ENCODE peak calls at places on chromosomes 6 and 20, in six cellular contexts. One of them, this sample, is unnamed. For H3K4me1, the result is how much of the 10 kb centered on the place peaks cover.

GRCh38 chr6:22071655-22072054 is 225.2 kb downstream of the PRL start:
- DNase-seq in IMR-90: peak
- DNase-seq in psoas muscle: no peak
- DNase-seq in cardiac muscle cell: peak
- DNase-seq in MM.1S: no peak
- DNase-seq in mesenchymal stem cell: peak
- DNase-seq in this sample: peak

GRCh38 chr6:80658926-80659325 is 552.5 kb downstream of the BCKDHB start:
- DNase-seq in IMR-90: no peak
- DNase-seq in psoas muscle: no peak
- DNase-seq in cardiac muscle cell: no peak
- DNase-seq in MM.1S: no peak
- DNase-seq in mesenchymal stem cell: no peak
- DNase-seq in this sample: no peak

GRCh38 chr20:23125625-23126191 is 39.6 kb upstream of the CD93 start:
- DNase-seq in IMR-90: peak
- DNase-seq in psoas muscle: peak
- DNase-seq in cardiac muscle cell: no peak
- DNase-seq in MM.1S: no peak
- DNase-seq in mesenchymal stem cell: peak
- DNase-seq in this sample: no peak

GRCh38 chr6:11232968-11233626 is 629 bp upstream of the NEDD9 start:
- DNase-seq in IMR-90: peak
- DNase-seq in psoas muscle: no peak
- DNase-seq in cardiac muscle cell: peak
- DNase-seq in MM.1S: peak
- DNase-seq in mesenchymal stem cell: no peak
- DNase-seq in this sample: no peak

GRCh38 chr6:35312763-35313125 is 15.1 kb downstream of the DEF6 start:
- DNase-seq in IMR-90: no peak
- DNase-seq in psoas muscle: no peak
- DNase-seq in cardiac muscle cell: no peak
- DNase-seq in MM.1S: no peak
- DNase-seq in mesenchymal stem cell: no peak
- DNase-seq in this sample: no peak

GRCh38 chr6:103750603-103751002 is 1109.1 kb downstream of the HACE1 start:
- DNase-seq in IMR-90: no peak
- DNase-seq in psoas muscle: no peak
- DNase-seq in cardiac muscle cell: no peak
- DNase-seq in MM.1S: no peak
- DNase-seq in mesenchymal stem cell: no peak
- DNase-seq in this sample: no peak

GRCh38 chr20:14860410-14860814 is 523.0 kb upstream of the FLRT3 start:
- DNase-seq in IMR-90: no peak
- DNase-seq in psoas muscle: no peak
- DNase-seq in cardiac muscle cell: peak
- DNase-seq in MM.1S: no peak
- DNase-seq in mesenchymal stem cell: no peak
- DNase-seq in this sample: no peak

GRCh38 chr6:84777888-84778287 is 13.5 kb upstream of the TBX18 start:
- DNase-seq in IMR-90: no peak
- DNase-seq in psoas muscle: no peak
- DNase-seq in cardiac muscle cell: no peak
- DNase-seq in MM.1S: no peak
- DNase-seq in mesenchymal stem cell: no peak
- DNase-seq in this sample: peak

GRCh38 chr6:1222426-1223311 is 89.2 kb upstream of the FOXQ1 start:
- DNase-seq in IMR-90: no peak
- DNase-seq in psoas muscle: no peak
- DNase-seq in cardiac muscle cell: no peak
- DNase-seq in MM.1S: no peak
- DNase-seq in mesenchymal stem cell: no peak
- DNase-seq in this sample: no peak

GRCh38 chr6:120899932-120900331 is 434.3 kb downstream of the TBC1D32 start:
- DNase-seq in IMR-90: no peak
- DNase-seq in psoas muscle: no peak
- DNase-seq in cardiac muscle cell: no peak
- DNase-seq in MM.1S: no peak
- DNase-seq in mesenchymal stem cell: no peak
- DNase-seq in this sample: no peak

GRCh38 chr6:32169211-32169610 is 4.8 kb downstream of the EGFL8 start:
- DNase-seq in IMR-90: no peak
- DNase-seq in psoas muscle: no peak
- DNase-seq in cardiac muscle cell: no peak
- DNase-seq in MM.1S: no peak
- DNase-seq in mesenchymal stem cell: no peak
- DNase-seq in this sample: no peak

GRCh38 chr6:12576389-12576788 is 140.2 kb upstream of the PHACTR1 start:
- DNase-seq in IMR-90: peak
- DNase-seq in psoas muscle: no peak
- DNase-seq in cardiac muscle cell: no peak
- DNase-seq in MM.1S: no peak
- DNase-seq in mesenchymal stem cell: no peak
- DNase-seq in this sample: peak

GRCh38 chr20:10855031-10855430 is 181.2 kb upstream of the JAG1 start:
- DNase-seq in IMR-90: no peak
- DNase-seq in psoas muscle: no peak
- DNase-seq in cardiac muscle cell: no peak
- DNase-seq in MM.1S: no peak
- DNase-seq in mesenchymal stem cell: no peak
- DNase-seq in this sample: no peak

GRCh38 chr6:56913276-56914138 is 41.4 kb upstream of the BEND6 start:
- DNase-seq in IMR-90: peak
- DNase-seq in psoas muscle: no peak
- DNase-seq in cardiac muscle cell: no peak
- DNase-seq in MM.1S: no peak
- DNase-seq in mesenchymal stem cell: no peak
- DNase-seq in this sample: no peak

GRCh38 chr6:108592371-108593337 is 31.9 kb downstream of the FOXO3 start:
- DNase-seq in IMR-90: peak
- DNase-seq in psoas muscle: peak
- DNase-seq in cardiac muscle cell: no peak
- DNase-seq in MM.1S: peak
- DNase-seq in mesenchymal stem cell: peak
- DNase-seq in this sample: no peak

GRCh38 chr6:168690271-168690670 is 249.3 kb downstream of the SMOC2 start:
- DNase-seq in IMR-90: no peak
- DNase-seq in psoas muscle: no peak
- DNase-seq in cardiac muscle cell: no peak
- DNase-seq in MM.1S: no peak
- DNase-seq in mesenchymal stem cell: no peak
- DNase-seq in this sample: no peak

GRCh38 chr6:123168892-123169851 is 173.1 kb downstream of the CLVS2 start:
- DNase-seq in IMR-90: no peak
- DNase-seq in psoas muscle: peak
- DNase-seq in cardiac muscle cell: no peak
- DNase-seq in MM.1S: no peak
- DNase-seq in mesenchymal stem cell: no peak
- DNase-seq in this sample: no peak

GRCh38 chr20:51560550-51561307 is 18.2 kb upstream of the NFATC2 start:
- DNase-seq in IMR-90: peak
- DNase-seq in psoas muscle: no peak
- DNase-seq in cardiac muscle cell: no peak
- DNase-seq in MM.1S: no peak
- DNase-seq in mesenchymal stem cell: peak
- DNase-seq in this sample: no peak

GRCh38 chr20:51562027-51562333 is 19.5 kb upstream of the NFATC2 start:
- DNase-seq in IMR-90: peak
- DNase-seq in psoas muscle: no peak
- DNase-seq in cardiac muscle cell: no peak
- DNase-seq in MM.1S: no peak
- DNase-seq in mesenchymal stem cell: no peak
- DNase-seq in this sample: peak

GRCh38 chr20:51563141-51563596 is 20.6 kb upstream of the NFATC2 start:
- DNase-seq in IMR-90: no peak
- DNase-seq in psoas muscle: no peak
- DNase-seq in cardiac muscle cell: no peak
- DNase-seq in MM.1S: no peak
- DNase-seq in mesenchymal stem cell: no peak
- DNase-seq in this sample: no peak

GRCh38 chr20:51563597-51564332 is 21.2 kb upstream of the NFATC2 start:
- DNase-seq in IMR-90: peak
- DNase-seq in psoas muscle: peak
- DNase-seq in cardiac muscle cell: peak
- DNase-seq in MM.1S: no peak
- DNase-seq in mesenchymal stem cell: peak
- DNase-seq in this sample: peak

DNA sequence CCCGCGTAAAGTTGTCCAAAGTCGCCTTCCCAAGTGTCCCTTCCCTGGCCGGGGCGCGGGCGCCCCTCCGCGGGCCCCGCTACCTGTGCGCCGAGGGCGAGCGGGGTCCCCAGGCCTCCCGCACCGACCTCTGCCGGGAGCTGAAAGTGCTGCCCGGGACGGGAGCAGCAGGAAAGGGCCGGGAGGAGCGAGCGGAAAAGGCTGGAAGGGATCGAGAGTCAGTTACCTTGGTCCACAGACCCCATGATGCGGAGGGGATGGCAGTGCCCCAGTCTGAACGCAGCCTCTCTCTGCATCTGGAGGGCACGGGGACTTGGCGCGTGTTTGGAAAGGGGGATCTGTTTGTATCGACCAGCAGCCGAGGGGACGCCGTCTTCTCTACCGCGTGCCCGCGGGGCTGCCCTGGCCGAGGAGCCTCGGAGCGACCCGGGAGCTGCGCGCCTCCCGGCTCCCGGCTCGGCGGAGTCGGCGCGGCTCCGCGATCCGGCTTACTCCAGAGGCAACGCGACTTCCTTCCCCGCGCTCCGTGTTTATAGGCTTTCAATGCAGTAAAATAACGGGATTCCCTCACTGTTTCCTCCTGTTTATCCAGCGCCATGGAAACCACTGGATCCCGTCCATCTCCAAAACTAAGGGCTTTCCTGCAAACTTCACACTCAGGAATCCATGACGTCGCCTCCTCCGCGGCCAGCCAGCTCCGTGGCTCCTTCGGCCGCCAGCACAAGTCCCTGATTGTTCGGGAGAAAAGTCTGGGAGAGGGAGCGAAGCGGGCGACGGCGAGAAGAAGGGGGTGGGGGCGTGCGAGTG is 20.0 kb upstream of the NFATC2 start:
- DNase-seq in IMR-90: peak
- DNase-seq in psoas muscle: peak
- DNase-seq in cardiac muscle cell: peak
- DNase-seq in MM.1S: no peak
- DNase-seq in mesenchymal stem cell: peak
- DNase-seq in this sample: peak
- H3K4me1 ChIP-seq in IMR-90: under half
- H3K4me1 ChIP-seq in psoas muscle: under half
- H3K4me1 ChIP-seq in cardiac muscle cell: under half
- H3K4me1 ChIP-seq in MM.1S: under half
- H3K4me1 ChIP-seq in mesenchymal stem cell: under half
- H3K4me1 ChIP-seq in this sample: under half

DNA sequence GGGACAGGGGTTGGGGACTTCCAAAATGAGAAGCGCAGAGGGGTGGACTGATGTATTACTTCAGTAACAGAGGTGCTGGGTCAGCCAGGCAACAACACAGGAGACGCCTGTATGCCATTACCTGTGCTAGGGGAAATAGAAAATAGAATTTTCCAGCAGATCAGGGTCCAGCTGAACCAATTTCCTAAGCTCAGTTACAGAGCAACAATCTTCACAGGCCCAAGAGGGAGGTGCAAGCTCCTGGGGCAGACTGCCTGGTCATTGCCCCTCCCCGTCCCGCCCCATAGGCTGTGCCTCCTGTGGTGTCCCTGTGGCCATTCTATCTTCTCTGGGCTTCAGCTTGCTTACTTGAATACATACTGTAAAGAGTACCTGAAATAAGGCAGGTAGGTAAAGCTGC is 3.7 kb downstream of the KCNK5 start:
- DNase-seq in IMR-90: no peak
- DNase-seq in psoas muscle: no peak
- DNase-seq in cardiac muscle cell: no peak
- DNase-seq in MM.1S: no peak
- DNase-seq in mesenchymal stem cell: no peak
- DNase-seq in this sample: no peak
- H3K27ac ChIP-seq in IMR-90: no peak
- H3K27ac ChIP-seq in psoas muscle: no peak
- H3K27ac ChIP-seq in cardiac muscle cell: no peak
- H3K27ac ChIP-seq in MM.1S: no peak
- H3K27ac ChIP-seq in mesenchymal stem cell: no peak
- H3K27ac ChIP-seq in this sample: no peak

GRCh38 chr6:139256087-139256486 is 35.7 kb downstream of the TXLNB start:
- DNase-seq in IMR-90: peak
- DNase-seq in psoas muscle: no peak
- DNase-seq in cardiac muscle cell: no peak
- DNase-seq in MM.1S: no peak
- DNase-seq in mesenchymal stem cell: no peak
- DNase-seq in this sample: no peak

GRCh38 chr6:139253656-139254055 is 38.1 kb downstream of the TXLNB start:
- DNase-seq in IMR-90: no peak
- DNase-seq in psoas muscle: no peak
- DNase-seq in cardiac muscle cell: no peak
- DNase-seq in MM.1S: no peak
- DNase-seq in mesenchymal stem cell: no peak
- DNase-seq in this sample: no peak

GRCh38 chr6:139251377-139252017 is 40.3 kb downstream of the TXLNB start:
- DNase-seq in IMR-90: no peak
- DNase-seq in psoas muscle: no peak
- DNase-seq in cardiac muscle cell: peak
- DNase-seq in MM.1S: no peak
- DNase-seq in mesenchymal stem cell: peak
- DNase-seq in this sample: no peak

GRCh38 chr6:139252018-139252390 is 39.8 kb downstream of the TXLNB start:
- DNase-seq in IMR-90: no peak
- DNase-seq in psoas muscle: no peak
- DNase-seq in cardiac muscle cell: no peak
- DNase-seq in MM.1S: no peak
- DNase-seq in mesenchymal stem cell: no peak
- DNase-seq in this sample: no peak

GRCh38 chr6:139254196-139254595 is 37.6 kb downstream of the TXLNB start:
- DNase-seq in IMR-90: peak
- DNase-seq in psoas muscle: no peak
- DNase-seq in cardiac muscle cell: no peak
- DNase-seq in MM.1S: no peak
- DNase-seq in mesenchymal stem cell: peak
- DNase-seq in this sample: no peak
- H3K4me1 ChIP-seq in IMR-90: under half
- H3K4me1 ChIP-seq in psoas muscle: under half
- H3K4me1 ChIP-seq in cardiac muscle cell: under half
- H3K4me1 ChIP-seq in MM.1S: under half
- H3K4me1 ChIP-seq in mesenchymal stem cell: under half
- H3K4me1 ChIP-seq in this sample: under half

DNA sequence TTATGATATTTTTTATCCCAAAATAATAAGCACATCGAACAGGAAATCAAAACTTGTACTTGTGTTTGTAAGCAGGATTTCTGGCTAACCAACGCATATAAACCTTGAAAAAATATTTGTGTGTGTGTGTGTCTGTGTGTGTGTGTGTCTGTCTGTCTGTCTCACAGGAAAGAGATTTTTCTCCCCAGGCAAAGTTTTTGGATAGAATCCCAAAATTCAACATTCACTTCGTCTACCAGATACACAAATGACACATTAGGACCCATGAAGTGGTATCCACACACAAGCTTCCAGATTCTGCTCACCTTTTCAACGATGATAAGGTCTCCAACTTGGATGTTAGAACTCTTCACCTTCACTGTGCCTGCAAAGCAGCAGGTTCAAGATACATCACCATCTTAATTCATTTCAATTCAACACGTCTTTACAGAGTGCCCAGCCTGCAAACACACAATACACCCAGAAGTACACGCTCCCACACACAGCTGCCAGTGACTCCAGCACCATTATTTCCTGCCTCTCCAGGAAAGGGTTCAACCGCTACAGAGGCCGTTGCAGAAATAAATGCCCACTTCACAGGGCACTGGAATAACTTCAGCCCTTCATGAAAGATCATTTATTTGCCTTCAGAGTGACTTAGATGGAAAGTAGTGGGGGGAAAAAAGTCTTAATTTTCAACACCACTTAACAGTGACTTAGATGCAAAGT is 70.9 kb downstream of the ATP9A start:
- DNase-seq in IMR-90: peak
- DNase-seq in psoas muscle: no peak
- DNase-seq in cardiac muscle cell: no peak
- DNase-seq in MM.1S: no peak
- DNase-seq in mesenchymal stem cell: peak
- DNase-seq in this sample: no peak
- H3K27ac ChIP-seq in IMR-90: peak
- H3K27ac ChIP-seq in psoas muscle: no peak
- H3K27ac ChIP-seq in cardiac muscle cell: peak
- H3K27ac ChIP-seq in MM.1S: no peak
- H3K27ac ChIP-seq in mesenchymal stem cell: no peak
- H3K27ac ChIP-seq in this sample: peak